ENCODE peak calls at places on chromosomes 12 and 14, in nine cellular contexts. L, J, M, F, S, I, C, V and E are unnamed samples.

GRCh38 chr14:67736771-67737170 is 35.1 kb downstream of the RDH12 start:
- DNase-seq in L (no peak), J (no peak), M (no peak), F (no peak), S (no peak), I (no peak), C (no peak), V (no peak), E (no peak)

GRCh38 chr14:104600141-104600643 is 4.4 kb downstream of the TMEM179 start:
- DNase-seq in L (no peak), J (no peak), M (no peak), F (no peak), S (no peak), I (no peak), C (no peak), V (peak), E (no peak)

GRCh38 chr14:77980475-77981321 is 180.8 kb downstream of the ADCK1 start:
- DNase-seq in L (no peak), J (peak), M (no peak), F (peak), S (no peak), I (no peak), C (no peak), V (peak), E (no peak)

GRCh38 chr14:102775855-102776760 is 1.1 kb upstream of the TRAF3 start:
- DNase-seq in L (no peak), J (no peak), M (peak), F (no peak), S (no peak), I (peak), C (peak), V (no peak), E (no peak)

GRCh38 chr12:127809236-127809635 is 457.7 kb upstream of the TMEM132C start:
- DNase-seq in L (no peak), J (no peak), M (peak), F (no peak), S (no peak), I (no peak), C (no peak), V (no peak), E (no peak)

GRCh38 chr12:89172224-89172623 is 180.1 kb downstream of the DUSP6 start:
- DNase-seq in L (no peak), J (no peak), M (no peak), F (no peak), S (no peak), I (no peak), C (no peak), V (no peak), E (no peak)

GRCh38 chr12:70849265-70849960 is 71.1 kb downstream of the PTPRR start:
- DNase-seq in L (no peak), J (no peak), M (peak), F (no peak), S (no peak), I (no peak), C (peak), V (no peak), E (no peak)

GRCh38 chr12:12784911-12785814 is at the start of gene APOLD1:
- DNase-seq in L (no peak), J (no peak), M (peak), F (peak), S (no peak), I (no peak), C (no peak), V (no peak), E (no peak)

GRCh38 chr12:132346496-132347470 is 17.4 kb upstream of the GALNT9 start:
- DNase-seq in L (no peak), J (no peak), M (no peak), F (no peak), S (no peak), I (no peak), C (no peak), V (no peak), E (no peak)

GRCh38 chr14:50790568-50790967 is 40.4 kb downstream of the NIN start:
- DNase-seq in L (no peak), J (no peak), M (no peak), F (no peak), S (no peak), I (no peak), C (no peak), V (no peak), E (no peak)

GRCh38 chr14:21712039-21712438 is 38.4 kb upstream of the OR4E1 start:
- DNase-seq in L (no peak), J (no peak), M (no peak), F (no peak), S (no peak), I (no peak), C (no peak), V (no peak), E (no peak)

GRCh38 chr12:4133636-4134433 is 139.7 kb upstream of the CCND2 start:
- DNase-seq in L (no peak), J (no peak), M (no peak), F (peak), S (no peak), I (no peak), C (no peak), V (peak), E (no peak)

DNA sequence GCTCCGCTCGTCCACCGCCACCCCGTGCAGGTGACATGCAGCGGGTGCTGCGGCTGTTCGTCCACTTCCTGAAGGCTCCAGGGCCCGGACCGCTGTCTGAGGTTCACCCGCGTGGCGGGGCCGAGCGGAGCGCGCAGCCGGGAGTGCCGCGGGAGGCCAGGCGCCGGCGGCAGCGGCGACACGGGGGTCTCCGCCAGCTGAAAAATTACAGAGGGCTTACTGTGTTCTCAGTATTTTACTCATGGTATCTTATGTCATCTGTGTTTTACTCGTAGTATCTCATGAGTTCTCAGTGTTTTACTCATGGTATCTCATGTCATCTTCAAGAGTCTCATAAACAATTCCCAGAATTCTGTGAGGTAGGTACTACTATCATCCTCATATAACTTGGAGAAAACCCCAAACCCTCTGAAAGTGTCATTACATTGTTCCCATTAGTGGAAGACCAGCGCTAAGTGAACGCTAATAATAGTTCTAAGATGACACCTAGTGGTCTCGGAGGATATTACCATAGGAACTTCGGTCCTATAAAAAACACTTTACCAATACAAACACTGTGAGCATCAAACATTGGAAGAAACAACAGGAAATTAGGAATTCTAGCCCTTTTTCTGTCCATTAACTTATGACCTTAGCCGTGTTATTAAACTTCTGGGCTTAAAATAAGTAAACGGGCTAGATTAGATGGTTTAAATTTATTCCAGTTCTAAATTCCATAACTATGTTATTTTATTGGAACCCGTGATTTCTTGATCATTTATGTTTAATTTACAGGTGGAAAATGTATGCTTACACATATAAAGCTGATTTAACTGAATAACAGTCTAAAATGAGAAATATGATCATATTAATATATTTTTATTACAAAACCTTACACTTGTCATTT is 32.4 kb downstream of the AK7 start:
- DNase-seq in L (peak), J (peak), M (peak), F (no peak), S (peak), I (peak), C (peak), V (no peak), E (peak)
- TF ChIP-seq CTCF in L (peak), J (peak), M (peak), F (peak), S (peak), I (peak), C (peak), V (peak), E (peak)

GRCh38 chr14:51979399-51979709 is 10.0 kb upstream of the RTRAF start:
- DNase-seq in L (no peak), J (no peak), M (no peak), F (no peak), S (no peak), I (no peak), C (no peak), V (no peak), E (no peak)
- TF ChIP-seq CTCF in L (no peak), J (no peak), M (no peak), F (peak), S (no peak), I (no peak), C (no peak), V (no peak), E (no peak)

GRCh38 chr12:63354919-63355318 is 203.9 kb upstream of the AVPR1A start:
- DNase-seq in L (no peak), J (no peak), M (no peak), F (no peak), S (no peak), I (no peak), C (no peak), V (no peak), E (no peak)

GRCh38 chr12:63351370-63351769 is 200.4 kb upstream of the AVPR1A start:
- DNase-seq in L (no peak), J (no peak), M (no peak), F (no peak), S (no peak), I (no peak), C (no peak), V (no peak), E (no peak)

GRCh38 chr12:63348544-63348943 is 197.5 kb upstream of the AVPR1A start:
- DNase-seq in L (no peak), J (no peak), M (no peak), F (no peak), S (no peak), I (no peak), C (no peak), V (no peak), E (no peak)

DNA sequence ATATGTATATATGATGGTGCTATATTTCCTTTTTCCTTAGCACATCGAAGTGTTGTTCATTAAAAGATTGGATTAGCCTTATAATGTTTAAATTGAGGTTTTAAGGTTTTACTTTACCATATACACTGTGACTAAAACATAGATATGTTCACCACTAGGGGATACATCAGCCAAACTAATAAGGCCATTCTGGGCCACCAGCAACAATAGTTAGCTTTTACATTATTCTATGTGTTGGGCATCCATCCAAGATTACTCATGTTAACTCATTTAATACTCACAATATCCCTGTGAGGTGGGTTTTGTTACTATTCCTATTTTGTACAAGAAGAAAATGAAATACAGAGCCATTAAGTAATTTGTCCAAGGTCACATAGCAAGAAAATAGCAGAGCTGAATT is 202.6 kb upstream of the AVPR1A start:
- DNase-seq in L (no peak), J (no peak), M (peak), F (no peak), S (no peak), I (no peak), C (peak), V (no peak), E (no peak)
- TF ChIP-seq CTCF in L (peak), J (peak), M (no peak), F (no peak), S (no peak), I (no peak), C (no peak), V (no peak), E (peak)

GRCh38 chr14:69325646-69326265 is 65.8 kb downstream of the GALNT16 start:
- DNase-seq in L (no peak), J (no peak), M (no peak), F (peak), S (no peak), I (no peak), C (no peak), V (no peak), E (no peak)
- TF ChIP-seq CTCF in L (no peak), J (no peak), M (no peak), F (no peak), S (peak), I (no peak), C (no peak), V (no peak), E (peak)

DNA sequence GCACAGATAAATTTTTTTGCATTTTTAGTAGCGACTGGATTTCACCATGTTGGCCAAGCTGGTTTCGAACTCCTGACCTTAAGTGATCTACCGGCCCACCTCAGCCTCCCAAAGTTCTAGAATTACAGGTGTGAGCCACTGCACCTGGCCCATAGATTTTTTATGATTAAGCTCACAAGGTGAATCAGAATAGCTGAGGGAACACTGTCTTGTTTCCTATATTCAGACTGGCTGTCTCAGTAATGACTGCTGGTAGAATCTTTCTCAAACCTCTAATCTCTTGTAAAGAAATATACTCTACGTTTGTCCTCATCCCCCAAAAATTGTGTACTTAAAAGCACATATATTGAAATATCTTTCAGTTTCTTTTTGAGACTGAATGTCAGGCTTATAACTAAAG is 362.1 kb downstream of the EGLN3 start:
- DNase-seq in L (peak), J (no peak), M (no peak), F (no peak), S (no peak), I (no peak), C (no peak), V (no peak), E (no peak)
- TF ChIP-seq CTCF in L (no peak), J (no peak), M (no peak), F (no peak), S (no peak), I (no peak), C (no peak), V (no peak), E (no peak)

DNA sequence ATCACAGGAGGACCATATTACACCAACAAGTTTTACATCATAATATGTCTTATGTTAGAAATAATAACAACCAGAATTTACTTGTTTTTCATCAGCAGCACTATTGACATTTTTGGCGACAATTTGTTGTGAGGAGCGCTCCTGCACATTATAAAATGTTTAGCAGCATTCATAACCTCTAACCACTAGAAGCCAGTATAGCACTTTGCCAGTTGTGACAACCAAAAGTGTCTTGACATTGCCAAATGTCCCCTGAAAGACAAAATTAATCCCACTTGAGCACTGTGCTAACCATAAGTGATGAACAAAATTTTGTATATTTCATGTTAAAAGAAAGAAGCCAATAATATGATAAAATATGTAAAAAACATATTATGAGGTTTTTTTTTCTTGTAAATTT is 356.9 kb upstream of the LMO3 start:
- DNase-seq in L (no peak), J (no peak), M (no peak), F (no peak), S (no peak), I (no peak), C (no peak), V (no peak), E (no peak)
- TF ChIP-seq CTCF in L (peak), J (no peak), M (no peak), F (no peak), S (no peak), I (no peak), C (no peak), V (no peak), E (no peak)

DNA sequence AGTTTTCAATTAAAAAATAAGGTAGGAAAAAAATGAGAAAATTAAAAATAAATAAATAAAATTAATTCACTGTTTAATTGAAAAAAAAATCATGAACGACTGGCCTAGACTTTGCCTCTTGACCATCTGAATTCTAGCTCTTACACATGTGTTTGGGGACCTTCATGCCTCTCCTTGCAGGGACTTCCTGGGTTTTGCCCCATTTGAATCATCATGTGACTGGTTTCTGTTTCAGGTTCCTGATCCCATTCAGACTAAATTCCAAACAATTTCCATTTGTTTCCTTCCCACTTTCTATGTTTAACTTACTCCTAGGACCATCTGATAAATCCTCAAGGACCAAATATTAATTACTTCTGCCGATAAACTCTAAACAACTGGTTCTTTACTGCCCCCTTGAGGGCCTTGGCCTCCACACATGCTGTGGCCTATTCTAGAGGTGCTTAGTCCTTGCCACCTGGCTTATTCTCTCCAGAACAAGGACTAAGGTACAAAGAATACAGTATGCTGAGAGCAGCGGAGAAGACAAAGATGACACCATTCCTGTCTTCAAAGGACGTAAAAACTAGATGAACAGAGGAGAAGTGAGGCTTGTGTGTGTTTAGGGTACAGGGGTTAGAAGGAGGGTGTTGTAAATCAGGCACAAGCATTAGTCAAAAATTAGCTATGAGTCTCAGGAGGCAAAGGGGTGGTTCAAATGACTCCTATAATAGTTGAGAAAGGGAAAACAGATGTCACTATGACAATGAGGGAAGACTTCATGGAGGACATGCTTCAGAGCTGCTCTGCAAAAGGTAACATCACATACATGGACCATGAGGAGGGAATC is 125.8 kb upstream of the AVPR1A start:
- DNase-seq in L (no peak), J (peak), M (peak), F (peak), S (no peak), I (no peak), C (peak), V (no peak), E (no peak)
- TF ChIP-seq CTCF in L (peak), J (peak), M (peak), F (peak), S (peak), I (no peak), C (peak), V (peak), E (peak)

DNA sequence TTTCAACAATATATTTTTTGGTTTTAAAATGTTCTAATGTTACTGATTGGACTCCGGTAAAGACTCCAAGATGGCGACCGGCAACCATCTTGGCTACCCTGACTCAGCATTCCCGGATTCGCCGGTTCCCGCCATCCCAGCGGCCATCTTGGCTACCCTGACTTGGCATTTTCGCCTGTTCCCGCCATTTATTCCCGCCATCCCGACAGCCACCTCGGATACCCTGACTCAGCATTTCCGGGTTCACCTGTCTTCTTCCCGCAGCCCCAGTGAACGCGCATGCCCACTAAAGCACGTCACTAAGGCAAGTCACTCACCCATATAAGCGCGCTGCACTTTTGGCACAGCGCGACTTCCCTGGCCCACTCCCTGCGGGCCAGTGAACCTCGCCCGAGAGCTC is 9.0 kb upstream of the LRFN5 start:
- DNase-seq in L (no peak), J (no peak), M (no peak), F (peak), S (no peak), I (no peak), C (no peak), V (no peak), E (no peak)
- TF ChIP-seq CTCF in L (no peak), J (no peak), M (no peak), F (no peak), S (no peak), I (no peak), C (no peak), V (no peak), E (no peak)